ENCODE peak calls at places on chromosomes 6 and 20, in seven cellular contexts. D is HepG2, X is stomach, E is esophagus muscularis mucosa, H is Panc1, S is GM12891, K is HL-60. O is an unnamed sample.

GRCh38 chr6:163707385-163708355 is 293.2 kb downstream of the QKI start:
- DNase-seq in D (no peak), S (no peak), X (no peak), H (no peak), E (no peak), K (no peak), O (no peak)

GRCh38 chr6:166764473-166765233 is 137.6 kb upstream of the RPS6KA2 start:
- DNase-seq in D (no peak), X (peak; percentile 24), E (no peak), K (no peak), S (no peak), H (no peak), O (no peak)

GRCh38 chr20:63864545-63864977 is 509 bp upstream of the TPD52L2 start:
- DNase-seq in E (no peak), K (no peak), D (no peak), X (no peak), H (no peak), S (no peak), O (no peak)

GRCh38 chr20:20297181-20297580 is 70.7 kb upstream of the INSM1 start:
- DNase-seq in K (no peak), E (peak; percentile 45), D (peak; percentile 20), S (no peak), H (no peak), X (no peak), O (no peak)

GRCh38 chr6:10719386-10720228 is 3.3 kb upstream of the TMEM14C start:
- DNase-seq in S (no peak), K (no peak), E (no peak), X (no peak), D (peak; percentile 72), H (no peak), O (no peak)

GRCh38 chr6:18585032-18585573 is 198.0 kb downstream of the RNF144B start:
- DNase-seq in D (peak; percentile 88), S (no peak), H (peak; percentile 36), K (peak; percentile 50), X (no peak), E (no peak), O (peak; percentile 67)

GRCh38 chr6:44966449-44967091 is 361.6 kb upstream of the RUNX2 start:
- DNase-seq in H (no peak), K (no peak), S (no peak), E (no peak), D (peak; percentile 24), X (no peak), O (no peak)

GRCh38 chr6:136525586-136526195 is 24.5 kb downstream of the MAP7 start:
- DNase-seq in X (no peak), S (no peak), D (no peak), K (no peak), H (no peak), E (no peak), O (no peak)

GRCh38 chr20:59010321-59010994 is 3.4 kb upstream of the CTSZ start:
- DNase-seq in X (peak; percentile 28), D (no peak), S (no peak), K (no peak), H (no peak), E (no peak), O (peak; percentile 86)

GRCh38 chr20:33450867-33451266 is 7.3 kb upstream of the SNTA1 start:
- DNase-seq in E (no peak), X (no peak), S (no peak), H (no peak), K (no peak), D (no peak), O (no peak)

GRCh38 chr6:35258858-35259193 is 709 bp upstream of the ZNF76 start:
- DNase-seq in E (no peak), S (no peak), K (no peak), H (no peak), X (peak; percentile 28), D (peak; percentile 52), O (no peak)

GRCh38 chr20:63116412-63117106 is 99.4 kb downstream of the YTHDF1 start:
- DNase-seq in H (no peak), X (no peak), S (no peak), D (no peak), E (no peak), K (no peak), O (peak; percentile 85)

GRCh38 chr6:84035484-84035883 is 1.9 kb downstream of the MRAP2 start:
- DNase-seq in D (no peak), H (no peak), S (no peak), X (no peak), K (no peak), E (no peak), O (no peak)

GRCh38 chr6:139376604-139377218 is 2.3 kb upstream of the CITED2 start:
- DNase-seq in S (no peak), E (peak; percentile 91), H (no peak), K (no peak), X (peak; percentile 82), D (peak; percentile 48), O (peak; percentile 79)

GRCh38 chr20:36213362-36213761 is 22.9 kb upstream of the AAR2 start:
- DNase-seq in K (no peak), H (no peak), E (no peak), S (no peak), X (no peak), D (no peak), O (no peak)

GRCh38 chr20:44478188-44478587 is 2.5 kb downstream of the TTPAL start:
- DNase-seq in S (no peak), X (no peak), H (no peak), E (no peak), D (no peak), K (no peak), O (no peak)

GRCh38 chr20:17625246-17626051 is 55.6 kb downstream of the DSTN start:
- DNase-seq in X (no peak), K (no peak), E (no peak), H (no peak), D (no peak), S (no peak), O (no peak)

GRCh38 chr20:3071610-3072529 is at the start of gene OXT:
- DNase-seq in H (no peak), K (no peak), X (no peak), E (no peak), S (no peak), D (no peak), O (peak; percentile 50)

GRCh38 chr6:143733500-143733899 is 55.7 kb downstream of the PHACTR2 start:
- DNase-seq in X (no peak), H (no peak), E (no peak), K (peak; percentile 20), D (no peak), S (no peak), O (no peak)

GRCh38 chr6:143731789-143732188 is 54.0 kb downstream of the PHACTR2 start:
- DNase-seq in D (no peak), X (no peak), K (no peak), H (no peak), S (no peak), E (no peak), O (no peak)

GRCh38 chr6:143732539-143732938 is 54.8 kb downstream of the PHACTR2 start:
- DNase-seq in S (no peak), X (no peak), D (no peak), E (no peak), H (no peak), K (no peak), O (no peak)

GRCh38 chr6:143739341-143739851 is 61.6 kb downstream of the PHACTR2 start:
- DNase-seq in S (no peak), D (no peak), H (no peak), K (no peak), E (no peak), X (no peak), O (no peak)

DNA sequence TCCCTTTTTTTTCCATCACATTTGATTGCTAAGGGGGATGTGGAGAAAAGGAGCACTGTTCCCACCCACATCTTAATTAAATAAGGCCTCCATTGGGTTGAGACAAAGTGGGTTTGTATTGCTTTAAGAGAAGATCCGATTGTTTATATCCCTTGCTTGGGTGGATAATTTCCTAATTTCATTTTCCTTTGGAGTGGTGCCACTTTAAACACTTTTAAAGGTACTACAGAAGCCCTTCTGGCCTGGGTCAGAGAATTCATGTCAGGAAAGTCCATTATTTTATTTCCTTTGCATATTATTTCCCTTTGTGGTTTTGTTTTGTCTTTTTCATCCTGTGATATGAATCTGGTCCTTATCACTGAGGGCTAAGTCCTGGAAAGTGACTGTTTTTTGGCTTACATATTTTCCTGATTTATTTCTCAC is 56.9 kb downstream of the PHACTR2 start:
- DNase-seq in E (no peak), K (no peak), H (no peak), X (no peak), D (no peak), S (no peak), O (no peak)
- TF ChIP-seq POLR2AphosphoS5 in E (no peak), K (no peak), H (no peak), X (no peak), D (no peak), S (no peak), O (no peak)

GRCh38 chr6:159701413-159701999 is 8.5 kb upstream of the SOD2 start:
- DNase-seq in K (no peak), E (no peak), S (no peak), X (no peak), H (no peak), D (peak; percentile 43), O (no peak)
- TF ChIP-seq POLR2AphosphoS5 in K (no peak), E (no peak), S (no peak), X (peak; percentile 43), H (no peak), D (no peak), O (peak; percentile 82)

GRCh38 chr20:23009636-23010035 is 25.5 kb upstream of the SSTR4 start:
- DNase-seq in D (no peak), H (no peak), S (no peak), E (no peak), X (peak; percentile 64), K (no peak), O (no peak)

GRCh38 chr20:23008673-23009072 is 26.4 kb upstream of the SSTR4 start:
- DNase-seq in K (no peak), E (no peak), D (no peak), S (no peak), X (no peak), H (no peak), O (no peak)

GRCh38 chr20:23011008-23011721 is 23.9 kb upstream of the SSTR4 start:
- DNase-seq in S (no peak), K (no peak), H (no peak), D (no peak), X (no peak), E (no peak), O (no peak)

GRCh38 chr20:23010096-23010495 is 25.0 kb upstream of the SSTR4 start:
- DNase-seq in D (no peak), E (no peak), H (no peak), S (no peak), X (no peak), K (no peak), O (no peak)

GRCh38 chr20:23013429-23013828 is 21.7 kb upstream of the SSTR4 start:
- DNase-seq in S (no peak), H (no peak), D (no peak), E (no peak), X (no peak), K (no peak), O (no peak)
- TF ChIP-seq POLR2AphosphoS5 in S (no peak), H (no peak), D (no peak), E (no peak), X (no peak), K (no peak), O (no peak)

GRCh38 chr6:73675466-73676098 is 20.4 kb upstream of the CD109 start:
- DNase-seq in H (no peak), K (no peak), S (no peak), E (peak; percentile 94), D (peak; percentile 71), X (peak; percentile 77), O (no peak)
- TF ChIP-seq POLR2AphosphoS5 in H (no peak), K (no peak), S (no peak), E (no peak), D (no peak), X (no peak), O (no peak)